ENCODE peak calls at places on chromosomes 6 and 20, in nine cellular contexts. One of them, this sample, is unnamed.
A peak's percentile ranks its signal among the peaks of the same experiment; 100 is the strongest.

GRCh38 chr6:25061289-25061945 is 125.7 kb upstream of the RIPOR2 start:
- DNase-seq in IMR-90: peak; percentile 14
- DNase-seq in activated CD8-positive, alpha-beta T cell treated with anti-CD3 and anti-CD28 coated beads for 36 hours: no peak
- DNase-seq in WTC11: no peak
- DNase-seq in foreskin fibroblast: no peak
- DNase-seq in mesothelial cell of epicardium: no peak
- DNase-seq in fibroblast of pulmonary artery: no peak
- DNase-seq in GM13976: no peak
- DNase-seq in lower leg skin: no peak
- DNase-seq in this sample: no peak

GRCh38 chr20:17943343-17943742 is 25.3 kb downstream of the SNX5 start:
- DNase-seq in GM13976: no peak
- DNase-seq in IMR-90: no peak
- DNase-seq in WTC11: no peak
- DNase-seq in activated CD8-positive, alpha-beta T cell treated with anti-CD3 and anti-CD28 coated beads for 36 hours: no peak
- DNase-seq in mesothelial cell of epicardium: no peak
- DNase-seq in lower leg skin: no peak
- DNase-seq in fibroblast of pulmonary artery: no peak
- DNase-seq in foreskin fibroblast: no peak
- DNase-seq in this sample: no peak

GRCh38 chr6:118280210-118280609 is 267.9 kb upstream of the PLN start:
- DNase-seq in IMR-90: peak; percentile 21
- DNase-seq in GM13976: peak; percentile 50
- DNase-seq in lower leg skin: no peak
- DNase-seq in WTC11: no peak
- DNase-seq in fibroblast of pulmonary artery: no peak
- DNase-seq in foreskin fibroblast: peak; percentile 21
- DNase-seq in activated CD8-positive, alpha-beta T cell treated with anti-CD3 and anti-CD28 coated beads for 36 hours: no peak
- DNase-seq in mesothelial cell of epicardium: no peak
- DNase-seq in this sample: no peak

GRCh38 chr6:97240222-97240621 is 42.8 kb downstream of the MMS22L start:
- DNase-seq in activated CD8-positive, alpha-beta T cell treated with anti-CD3 and anti-CD28 coated beads for 36 hours: no peak
- DNase-seq in IMR-90: peak; percentile 74
- DNase-seq in mesothelial cell of epicardium: no peak
- DNase-seq in lower leg skin: no peak
- DNase-seq in fibroblast of pulmonary artery: peak; percentile 53
- DNase-seq in foreskin fibroblast: peak; percentile 30
- DNase-seq in GM13976: no peak
- DNase-seq in WTC11: no peak
- DNase-seq in this sample: no peak

GRCh38 chr6:43076093-43076927 is at the start of gene PTK7:
- DNase-seq in foreskin fibroblast: peak; percentile 53
- DNase-seq in fibroblast of pulmonary artery: peak; percentile 59
- DNase-seq in mesothelial cell of epicardium: peak; percentile 89
- DNase-seq in WTC11: peak; percentile 86
- DNase-seq in IMR-90: peak; percentile 54
- DNase-seq in GM13976: peak; percentile 54
- DNase-seq in activated CD8-positive, alpha-beta T cell treated with anti-CD3 and anti-CD28 coated beads for 36 hours: peak; percentile 39
- DNase-seq in lower leg skin: no peak
- DNase-seq in this sample: peak; percentile 92

GRCh38 chr20:58482416-58482815 is 32.8 kb downstream of the APCDD1L start:
- DNase-seq in mesothelial cell of epicardium: no peak
- DNase-seq in WTC11: no peak
- DNase-seq in lower leg skin: no peak
- DNase-seq in IMR-90: peak; percentile 6
- DNase-seq in foreskin fibroblast: no peak
- DNase-seq in activated CD8-positive, alpha-beta T cell treated with anti-CD3 and anti-CD28 coated beads for 36 hours: no peak
- DNase-seq in GM13976: no peak
- DNase-seq in fibroblast of pulmonary artery: no peak
- DNase-seq in this sample: no peak

GRCh38 chr6:142195862-142196536 is 48.9 kb downstream of the VTA1 start:
- DNase-seq in mesothelial cell of epicardium: no peak
- DNase-seq in IMR-90: peak; percentile 44
- DNase-seq in WTC11: no peak
- DNase-seq in GM13976: no peak
- DNase-seq in fibroblast of pulmonary artery: no peak
- DNase-seq in foreskin fibroblast: no peak
- DNase-seq in activated CD8-positive, alpha-beta T cell treated with anti-CD3 and anti-CD28 coated beads for 36 hours: no peak
- DNase-seq in lower leg skin: no peak
- DNase-seq in this sample: no peak

GRCh38 chr6:43668151-43669028 is 19.2 kb downstream of the MRPS18A start:
- DNase-seq in activated CD8-positive, alpha-beta T cell treated with anti-CD3 and anti-CD28 coated beads for 36 hours: peak; percentile 86
- DNase-seq in GM13976: peak; percentile 79
- DNase-seq in fibroblast of pulmonary artery: peak; percentile 67
- DNase-seq in WTC11: peak; percentile 70
- DNase-seq in foreskin fibroblast: peak; percentile 49
- DNase-seq in mesothelial cell of epicardium: no peak
- DNase-seq in lower leg skin: peak; percentile 42
- DNase-seq in IMR-90: peak; percentile 36
- DNase-seq in this sample: no peak

GRCh38 chr6:17281100-17281496 is at the start of gene RBM24:
- DNase-seq in activated CD8-positive, alpha-beta T cell treated with anti-CD3 and anti-CD28 coated beads for 36 hours: peak; percentile 56
- DNase-seq in GM13976: peak; percentile 37
- DNase-seq in foreskin fibroblast: peak; percentile 73
- DNase-seq in fibroblast of pulmonary artery: peak; percentile 78
- DNase-seq in IMR-90: peak; percentile 79
- DNase-seq in WTC11: peak; percentile 71
- DNase-seq in mesothelial cell of epicardium: peak; percentile 34
- DNase-seq in lower leg skin: peak; percentile 38
- DNase-seq in this sample: peak; percentile 92

GRCh38 chr6:36777806-36778205 is 61.4 kb downstream of the CPNE5 start:
- DNase-seq in WTC11: no peak
- DNase-seq in IMR-90: no peak
- DNase-seq in fibroblast of pulmonary artery: no peak
- DNase-seq in mesothelial cell of epicardium: no peak
- DNase-seq in foreskin fibroblast: no peak
- DNase-seq in GM13976: no peak
- DNase-seq in lower leg skin: no peak
- DNase-seq in activated CD8-positive, alpha-beta T cell treated with anti-CD3 and anti-CD28 coated beads for 36 hours: no peak
- DNase-seq in this sample: no peak

GRCh38 chr6:36772401-36772800 is 66.8 kb downstream of the CPNE5 start:
- DNase-seq in GM13976: no peak
- DNase-seq in foreskin fibroblast: no peak
- DNase-seq in lower leg skin: no peak
- DNase-seq in IMR-90: no peak
- DNase-seq in activated CD8-positive, alpha-beta T cell treated with anti-CD3 and anti-CD28 coated beads for 36 hours: no peak
- DNase-seq in fibroblast of pulmonary artery: no peak
- DNase-seq in mesothelial cell of epicardium: no peak
- DNase-seq in WTC11: no peak
- DNase-seq in this sample: no peak

GRCh38 chr6:36780517-36781210 is 58.6 kb downstream of the CPNE5 start:
- DNase-seq in WTC11: no peak
- DNase-seq in lower leg skin: no peak
- DNase-seq in foreskin fibroblast: no peak
- DNase-seq in fibroblast of pulmonary artery: no peak
- DNase-seq in GM13976: no peak
- DNase-seq in activated CD8-positive, alpha-beta T cell treated with anti-CD3 and anti-CD28 coated beads for 36 hours: no peak
- DNase-seq in IMR-90: no peak
- DNase-seq in mesothelial cell of epicardium: no peak
- DNase-seq in this sample: no peak

GRCh38 chr6:36779227-36779626 is 60.0 kb downstream of the CPNE5 start:
- DNase-seq in activated CD8-positive, alpha-beta T cell treated with anti-CD3 and anti-CD28 coated beads for 36 hours: peak; percentile 35
- DNase-seq in GM13976: no peak
- DNase-seq in lower leg skin: no peak
- DNase-seq in foreskin fibroblast: no peak
- DNase-seq in fibroblast of pulmonary artery: no peak
- DNase-seq in IMR-90: no peak
- DNase-seq in mesothelial cell of epicardium: no peak
- DNase-seq in WTC11: no peak
- DNase-seq in this sample: no peak

GRCh38 chr6:36776167-36776566 is 63.1 kb downstream of the CPNE5 start:
- DNase-seq in WTC11: no peak
- DNase-seq in IMR-90: no peak
- DNase-seq in foreskin fibroblast: no peak
- DNase-seq in activated CD8-positive, alpha-beta T cell treated with anti-CD3 and anti-CD28 coated beads for 36 hours: no peak
- DNase-seq in GM13976: no peak
- DNase-seq in mesothelial cell of epicardium: no peak
- DNase-seq in fibroblast of pulmonary artery: no peak
- DNase-seq in lower leg skin: no peak
- DNase-seq in this sample: no peak
- TF ChIP-seq CTCF in WTC11: no peak
- TF ChIP-seq CTCF in IMR-90: no peak
- TF ChIP-seq CTCF in foreskin fibroblast: no peak
- TF ChIP-seq CTCF in activated CD8-positive, alpha-beta T cell treated with anti-CD3 and anti-CD28 coated beads for 36 hours: no peak
- TF ChIP-seq CTCF in GM13976: no peak
- TF ChIP-seq CTCF in mesothelial cell of epicardium: no peak
- TF ChIP-seq CTCF in fibroblast of pulmonary artery: no peak
- TF ChIP-seq CTCF in lower leg skin: no peak
- TF ChIP-seq CTCF in this sample: no peak

DNA sequence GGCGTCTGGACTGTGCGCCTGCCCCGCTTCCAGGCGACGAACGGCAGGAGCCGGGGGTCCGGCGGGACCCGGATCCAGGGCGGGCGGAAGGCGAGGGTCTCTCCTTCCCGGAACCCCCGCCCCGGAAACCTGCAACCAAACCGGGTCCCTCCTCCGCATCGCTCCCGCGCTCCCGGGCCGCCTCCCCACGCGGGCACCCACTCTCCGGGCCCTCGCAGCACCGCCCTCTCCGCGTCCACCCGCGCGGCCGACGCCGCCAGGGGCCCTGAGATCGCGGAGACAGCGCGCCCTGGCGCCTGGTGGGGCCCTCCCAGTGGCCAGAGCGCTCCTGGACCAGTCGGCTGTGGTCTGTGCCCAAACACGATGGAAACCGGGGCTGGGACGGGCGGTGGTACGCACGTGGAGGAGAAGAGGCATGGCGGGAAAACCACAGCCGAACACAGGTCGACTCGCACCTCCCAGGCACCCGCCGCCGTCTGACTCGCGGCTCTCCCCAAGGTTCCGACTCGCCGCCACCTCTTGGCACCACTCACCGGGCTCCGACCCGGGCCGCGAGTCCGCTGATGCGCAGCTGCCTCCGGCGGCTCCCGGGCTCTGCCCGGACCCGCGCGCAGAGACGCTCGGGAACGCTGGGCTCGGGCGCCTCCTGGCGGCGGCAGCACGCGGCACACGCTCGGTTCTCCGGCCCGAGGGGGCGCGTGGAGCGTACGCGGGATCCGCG is 7.9 kb downstream of the NKX2-2 start:
- DNase-seq in activated CD8-positive, alpha-beta T cell treated with anti-CD3 and anti-CD28 coated beads for 36 hours: peak; percentile 65
- DNase-seq in IMR-90: peak; percentile 20
- DNase-seq in foreskin fibroblast: peak; percentile 51
- DNase-seq in fibroblast of pulmonary artery: peak; percentile 49
- DNase-seq in mesothelial cell of epicardium: no peak
- DNase-seq in GM13976: peak; percentile 81
- DNase-seq in lower leg skin: no peak
- DNase-seq in WTC11: peak; percentile 73
- DNase-seq in this sample: no peak
- TF ChIP-seq CTCF in activated CD8-positive, alpha-beta T cell treated with anti-CD3 and anti-CD28 coated beads for 36 hours: peak; percentile 89
- TF ChIP-seq CTCF in IMR-90: peak; percentile 76
- TF ChIP-seq CTCF in foreskin fibroblast: peak; percentile 60
- TF ChIP-seq CTCF in fibroblast of pulmonary artery: peak; percentile 25
- TF ChIP-seq CTCF in mesothelial cell of epicardium: peak; percentile 89
- TF ChIP-seq CTCF in GM13976: peak; percentile 81
- TF ChIP-seq CTCF in lower leg skin: no peak
- TF ChIP-seq CTCF in WTC11: peak; percentile 85
- TF ChIP-seq CTCF in this sample: peak; percentile 82

DNA sequence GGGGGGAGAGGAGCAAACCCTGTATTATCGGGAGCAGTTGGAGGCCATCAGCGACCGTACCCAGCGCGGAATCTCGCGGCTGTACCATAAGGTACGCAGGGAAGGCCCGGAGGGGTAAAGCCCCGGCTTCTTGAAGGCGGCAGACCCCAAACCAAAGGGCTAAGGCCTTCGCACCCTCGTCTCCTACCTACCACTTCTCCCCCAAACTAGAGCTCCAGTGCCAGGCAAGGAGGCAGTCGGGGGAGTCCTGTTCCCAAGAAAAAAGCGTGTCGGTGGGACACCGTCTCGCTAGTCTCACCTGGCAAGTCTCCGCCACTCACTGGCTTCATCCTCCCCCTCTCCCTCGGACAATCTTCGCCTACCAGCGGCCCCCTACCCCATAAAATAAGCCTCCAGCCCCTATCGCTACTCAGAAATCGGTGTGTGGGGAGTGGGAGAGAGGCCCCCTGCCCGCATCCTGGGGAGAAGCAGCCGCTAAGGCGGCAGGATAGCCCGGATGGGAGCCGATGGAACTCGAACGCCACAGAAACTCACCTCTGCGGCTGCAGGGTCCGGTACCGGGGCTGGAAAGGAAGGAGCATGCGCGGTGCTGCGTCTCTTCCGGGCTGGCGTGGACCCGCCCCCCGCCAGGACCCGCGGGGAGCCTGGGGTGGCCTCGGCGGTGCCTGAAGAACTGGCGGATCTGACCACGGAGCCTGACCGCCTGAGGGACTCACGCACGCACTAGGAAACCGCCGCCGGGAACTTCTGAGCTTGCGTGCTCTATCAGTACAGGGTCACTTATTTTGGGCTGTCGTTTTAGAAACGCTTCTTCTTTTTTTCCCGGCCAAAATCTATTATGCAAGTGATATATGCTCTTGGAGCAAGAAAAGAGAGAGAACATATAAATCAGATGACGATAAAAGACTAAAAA is at the start of gene RPS10:
- DNase-seq in GM13976: peak; percentile 99
- DNase-seq in IMR-90: peak; percentile 92
- DNase-seq in lower leg skin: peak; percentile 86
- DNase-seq in mesothelial cell of epicardium: peak; percentile 89
- DNase-seq in fibroblast of pulmonary artery: peak; percentile 94
- DNase-seq in activated CD8-positive, alpha-beta T cell treated with anti-CD3 and anti-CD28 coated beads for 36 hours: peak; percentile 92
- DNase-seq in foreskin fibroblast: peak; percentile 93
- DNase-seq in WTC11: peak; percentile 91
- DNase-seq in this sample: peak; percentile 98
- TF ChIP-seq CTCF in GM13976: no peak
- TF ChIP-seq CTCF in IMR-90: peak; percentile 14
- TF ChIP-seq CTCF in lower leg skin: no peak
- TF ChIP-seq CTCF in mesothelial cell of epicardium: no peak
- TF ChIP-seq CTCF in fibroblast of pulmonary artery: no peak
- TF ChIP-seq CTCF in activated CD8-positive, alpha-beta T cell treated with anti-CD3 and anti-CD28 coated beads for 36 hours: no peak
- TF ChIP-seq CTCF in foreskin fibroblast: no peak
- TF ChIP-seq CTCF in WTC11: no peak
- TF ChIP-seq CTCF in this sample: no peak

GRCh38 chr6:4846387-4846786 is 70.2 kb downstream of the CDYL start:
- DNase-seq in GM13976: no peak
- DNase-seq in WTC11: no peak
- DNase-seq in IMR-90: no peak
- DNase-seq in lower leg skin: no peak
- DNase-seq in activated CD8-positive, alpha-beta T cell treated with anti-CD3 and anti-CD28 coated beads for 36 hours: no peak
- DNase-seq in mesothelial cell of epicardium: no peak
- DNase-seq in fibroblast of pulmonary artery: no peak
- DNase-seq in foreskin fibroblast: no peak
- DNase-seq in this sample: no peak

GRCh38 chr6:4840169-4840568 is 64.0 kb downstream of the CDYL start:
- DNase-seq in foreskin fibroblast: no peak
- DNase-seq in fibroblast of pulmonary artery: no peak
- DNase-seq in IMR-90: no peak
- DNase-seq in lower leg skin: no peak
- DNase-seq in WTC11: no peak
- DNase-seq in GM13976: no peak
- DNase-seq in activated CD8-positive, alpha-beta T cell treated with anti-CD3 and anti-CD28 coated beads for 36 hours: no peak
- DNase-seq in mesothelial cell of epicardium: no peak
- DNase-seq in this sample: no peak

GRCh38 chr6:4849214-4849613 is 73.0 kb downstream of the CDYL start:
- DNase-seq in WTC11: no peak
- DNase-seq in foreskin fibroblast: no peak
- DNase-seq in activated CD8-positive, alpha-beta T cell treated with anti-CD3 and anti-CD28 coated beads for 36 hours: no peak
- DNase-seq in IMR-90: peak; percentile 10
- DNase-seq in GM13976: no peak
- DNase-seq in lower leg skin: no peak
- DNase-seq in fibroblast of pulmonary artery: no peak
- DNase-seq in mesothelial cell of epicardium: no peak
- DNase-seq in this sample: no peak

GRCh38 chr6:4848382-4849068 is 72.3 kb downstream of the CDYL start:
- DNase-seq in fibroblast of pulmonary artery: peak; percentile 11
- DNase-seq in mesothelial cell of epicardium: no peak
- DNase-seq in WTC11: peak; percentile 54
- DNase-seq in GM13976: no peak
- DNase-seq in foreskin fibroblast: no peak
- DNase-seq in IMR-90: no peak
- DNase-seq in lower leg skin: no peak
- DNase-seq in activated CD8-positive, alpha-beta T cell treated with anti-CD3 and anti-CD28 coated beads for 36 hours: peak; percentile 42
- DNase-seq in this sample: no peak

GRCh38 chr6:4844108-4844507 is 67.9 kb downstream of the CDYL start:
- DNase-seq in WTC11: peak; percentile 74
- DNase-seq in GM13976: no peak
- DNase-seq in fibroblast of pulmonary artery: no peak
- DNase-seq in IMR-90: no peak
- DNase-seq in activated CD8-positive, alpha-beta T cell treated with anti-CD3 and anti-CD28 coated beads for 36 hours: peak; percentile 35
- DNase-seq in foreskin fibroblast: no peak
- DNase-seq in mesothelial cell of epicardium: no peak
- DNase-seq in lower leg skin: no peak
- DNase-seq in this sample: no peak
- TF ChIP-seq CTCF in WTC11: peak; percentile 84
- TF ChIP-seq CTCF in GM13976: no peak
- TF ChIP-seq CTCF in fibroblast of pulmonary artery: peak; percentile 7
- TF ChIP-seq CTCF in IMR-90: no peak
- TF ChIP-seq CTCF in activated CD8-positive, alpha-beta T cell treated with anti-CD3 and anti-CD28 coated beads for 36 hours: peak; percentile 55
- TF ChIP-seq CTCF in foreskin fibroblast: no peak
- TF ChIP-seq CTCF in mesothelial cell of epicardium: no peak
- TF ChIP-seq CTCF in lower leg skin: no peak
- TF ChIP-seq CTCF in this sample: peak; percentile 32